ENCODE peak calls at places on chromosomes 12 and 14, in nine cellular contexts. U is stomach, C is lung, A is IMR-90, V is GM12865, B is fibroblast of the aortic adventitia, Y is astrocyte of the spinal cord, R is K562, D is left ventricle myocardium inferior. M is an unnamed sample.

GRCh38 chr14:64191756-64192155 is 102.4 kb downstream of the ESR2 start:
- DNase-seq in U (no peak), C (no peak), A (peak), V (no peak), B (peak), Y (peak), R (no peak), D (no peak), M (peak)

GRCh38 chr12:82619644-82620043 is 67.1 kb upstream of the TMTC2 start:
- DNase-seq in U (no peak), C (no peak), A (no peak), V (no peak), B (no peak), Y (no peak), R (no peak), D (no peak), M (no peak)

GRCh38 chr14:22598896-22599244 is 770 bp downstream of the ABHD4 start:
- DNase-seq in U (peak), C (peak), A (peak), V (peak), B (peak), Y (peak), R (peak), D (no peak), M (peak)

GRCh38 chr14:95024380-95024779 is 132.9 kb downstream of the DICER1 start:
- DNase-seq in U (no peak), C (peak), A (no peak), V (no peak), B (no peak), Y (no peak), R (no peak), D (no peak), M (no peak)

GRCh38 chr14:106831322-106831720 is 1304.9 kb downstream of the TMEM121 start:
- DNase-seq in U (no peak), C (no peak), A (no peak), V (peak), B (no peak), Y (no peak), R (peak), D (no peak), M (peak)

GRCh38 chr12:104957388-104958008 is 592 bp downstream of the SLC41A2 start:
- DNase-seq in U (peak), C (no peak), A (no peak), V (peak), B (no peak), Y (no peak), R (no peak), D (peak), M (no peak)

GRCh38 chr12:117045175-117045997 is 53.8 kb downstream of the TESC start:
- DNase-seq in U (no peak), C (no peak), A (no peak), V (no peak), B (no peak), Y (no peak), R (no peak), D (no peak), M (no peak)

GRCh38 chr14:75280448-75280830 is 1.8 kb downstream of the FOS start:
- DNase-seq in U (no peak), C (no peak), A (peak), V (no peak), B (peak), Y (no peak), R (no peak), D (no peak), M (peak)

GRCh38 chr14:33844118-33844517 is 106.8 kb downstream of the EGLN3 start:
- DNase-seq in U (no peak), C (no peak), A (no peak), V (no peak), B (no peak), Y (no peak), R (no peak), D (no peak), M (no peak)

GRCh38 chr12:28550757-28551381 is 360.6 kb downstream of the CCDC91 start:
- DNase-seq in U (no peak), C (no peak), A (peak), V (no peak), B (peak), Y (peak), R (no peak), D (no peak), M (peak)

GRCh38 chr14:61524211-61524806 is 171.0 kb upstream of the HIF1A start:
- DNase-seq in U (no peak), C (peak), A (peak), V (no peak), B (peak), Y (peak), R (no peak), D (no peak), M (peak)

GRCh38 chr14:79730911-79731310 is 480.4 kb downstream of the DIO2 start:
- DNase-seq in U (no peak), C (no peak), A (no peak), V (peak), B (no peak), Y (peak), R (no peak), D (no peak), M (peak)

GRCh38 chr12:102955926-102956737 is 1.3 kb upstream of the ASCL1 start:
- DNase-seq in U (no peak), C (no peak), A (no peak), V (no peak), B (no peak), Y (no peak), R (no peak), D (no peak), M (no peak)

GRCh38 chr12:28569698-28570411 is 379.6 kb downstream of the CCDC91 start:
- DNase-seq in U (no peak), C (no peak), A (peak), V (no peak), B (peak), Y (peak), R (no peak), D (no peak), M (peak)

GRCh38 chr12:57340104-57340503 is 89.1 kb upstream of the STAC3 start:
- DNase-seq in U (peak), C (no peak), A (peak), V (no peak), B (peak), Y (peak), R (peak), D (peak), M (peak)

GRCh38 chr12:83826112-83826511 is 1086.5 kb downstream of the SLC6A15 start:
- DNase-seq in U (peak), C (no peak), A (peak), V (peak), B (peak), Y (peak), R (peak), D (no peak), M (peak)

GRCh38 chr12:116759783-116760581 is 21.9 kb downstream of the RNFT2 start:
- DNase-seq in U (no peak), C (no peak), A (no peak), V (no peak), B (peak), Y (no peak), R (peak), D (peak), M (peak)

GRCh38 chr12:62900686-62901272 is 34.2 kb downstream of the PPM1H start:
- DNase-seq in U (no peak), C (no peak), A (no peak), V (no peak), B (peak), Y (peak), R (no peak), D (no peak), M (no peak)

GRCh38 chr12:86727151-86727550 is 471.0 kb upstream of the MGAT4C start:
- DNase-seq in U (no peak), C (no peak), A (peak), V (no peak), B (peak), Y (peak), R (no peak), D (no peak), M (peak)

GRCh38 chr12:15633201-15633600 is 156.0 kb downstream of the EPS8 start:
- DNase-seq in U (no peak), C (no peak), A (no peak), V (no peak), B (no peak), Y (no peak), R (no peak), D (no peak), M (peak)

GRCh38 chr14:101948666-101949205 is 15.6 kb upstream of the DYNC1H1 start:
- DNase-seq in U (no peak), C (no peak), A (no peak), V (no peak), B (no peak), Y (no peak), R (peak), D (no peak), M (no peak)

GRCh38 chr12:79001404-79001803 is 136.8 kb downstream of the SYT1 start:
- DNase-seq in U (no peak), C (no peak), A (no peak), V (no peak), B (no peak), Y (no peak), R (no peak), D (no peak), M (no peak)

GRCh38 chr12:12365931-12366431 is 9.1 kb downstream of the BORCS5 start:
- DNase-seq in U (no peak), C (no peak), A (peak), V (no peak), B (peak), Y (no peak), R (no peak), D (no peak), M (peak)

GRCh38 chr12:57095440-57095839 is 6.5 kb downstream of the NAB2 start:
- DNase-seq in U (no peak), C (no peak), A (no peak), V (no peak), B (no peak), Y (no peak), R (peak), D (no peak), M (no peak)

DNA sequence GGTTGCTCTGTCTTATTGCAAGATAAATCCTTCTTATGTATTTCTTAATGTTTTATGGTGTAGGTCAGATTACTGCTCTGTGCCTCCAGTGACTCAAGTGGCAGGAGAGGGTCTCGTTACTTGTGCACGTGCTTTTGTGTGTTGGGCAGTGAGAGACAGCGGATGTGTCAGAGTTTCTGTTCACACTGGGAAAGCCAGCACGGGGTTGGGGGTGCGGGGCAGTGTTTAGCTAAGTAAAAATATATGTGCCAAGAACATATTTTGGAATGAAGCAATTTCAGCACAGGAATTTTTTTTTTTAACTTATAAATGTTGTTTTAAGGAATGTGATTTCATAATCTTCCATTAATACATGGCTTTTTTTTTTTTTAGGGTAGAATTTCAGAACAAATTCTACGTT is 4.5 kb upstream of the DNAH10 start:
- DNase-seq in U (no peak), C (no peak), A (peak), V (no peak), B (peak), Y (no peak), R (no peak), D (no peak), M (peak)
- H3K4me3 ChIP-seq in U (no peak), C (no peak), A (no peak), V (no peak), B (no peak), Y (no peak), R (no peak), D (no peak), M (no peak)

GRCh38 chr12:18551703-18552102 is 186.1 kb downstream of the PLCZ1 start:
- DNase-seq in U (no peak), C (no peak), A (no peak), V (no peak), B (no peak), Y (no peak), R (no peak), D (no peak), M (no peak)

GRCh38 chr12:18549598-18549997 is 188.2 kb downstream of the PLCZ1 start:
- DNase-seq in U (no peak), C (no peak), A (no peak), V (no peak), B (no peak), Y (no peak), R (no peak), D (no peak), M (no peak)

GRCh38 chr12:18556081-18556645 is 181.6 kb downstream of the PLCZ1 start:
- DNase-seq in U (no peak), C (no peak), A (peak), V (no peak), B (no peak), Y (no peak), R (no peak), D (no peak), M (peak)

DNA sequence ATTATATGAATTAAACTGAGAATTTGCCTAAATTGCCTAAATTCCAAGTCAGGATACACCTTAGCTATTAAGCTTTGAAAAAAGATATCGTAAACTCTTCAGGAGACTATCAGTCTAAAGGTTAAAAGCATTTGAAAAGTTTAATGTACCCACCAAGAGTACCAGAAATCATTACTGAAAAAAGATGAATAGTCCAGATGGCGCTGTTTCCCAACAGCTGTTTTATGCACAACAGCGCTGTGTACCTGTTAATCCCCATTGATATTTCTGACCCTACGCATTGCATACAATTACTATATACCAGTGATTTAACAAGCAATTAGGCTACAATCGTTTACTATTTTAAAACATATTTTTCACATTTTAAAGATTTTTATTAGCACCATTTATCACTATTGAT is 185.0 kb downstream of the PLCZ1 start:
- DNase-seq in U (no peak), C (no peak), A (no peak), V (no peak), B (no peak), Y (no peak), R (no peak), D (no peak), M (peak)
- TF ChIP-seq CTCF in U (no peak), C (no peak), A (peak), V (peak), B (no peak), Y (no peak), R (peak), D (peak), M (peak)

GRCh38 chr14:103121846-103122577 is 1.2 kb upstream of the TNFAIP2 start:
- DNase-seq in U (peak), C (peak), A (peak), V (peak), B (peak), Y (peak), R (peak), D (peak), M (peak)
- H3K4me3 ChIP-seq in U (peak), C (no peak), A (no peak), V (peak), B (peak), Y (no peak), R (no peak), D (peak), M (no peak)

DNA sequence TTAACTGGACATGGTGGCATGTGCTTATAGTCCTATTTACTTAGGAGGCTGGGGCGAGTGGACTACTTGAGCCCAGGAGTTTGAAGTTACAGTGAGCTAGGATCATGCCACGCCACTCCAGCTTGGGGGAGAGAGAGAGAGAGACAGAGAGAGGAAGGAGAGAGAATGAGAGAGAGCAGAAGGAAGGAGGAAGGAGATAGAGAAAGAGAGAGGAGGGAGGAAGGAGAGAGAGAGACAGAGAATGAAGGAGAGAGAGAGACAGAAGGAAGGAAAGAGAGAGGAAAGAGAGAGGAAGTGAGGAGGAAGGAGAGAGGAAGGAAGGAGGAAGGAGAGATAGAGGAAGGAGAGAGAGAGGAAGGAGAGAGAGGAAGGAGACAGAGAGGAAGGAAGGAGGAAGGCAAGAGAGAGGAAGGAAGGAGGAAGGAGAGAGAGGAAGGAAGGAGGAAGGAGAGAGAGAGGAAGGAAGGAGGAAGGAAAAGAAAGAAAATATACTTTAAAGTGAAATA is 93.5 kb upstream of the PTPRB start:
- DNase-seq in U (no peak), C (no peak), A (no peak), V (no peak), B (no peak), Y (no peak), R (no peak), D (no peak), M (no peak)
- TF ChIP-seq CTCF in U (no peak), C (no peak), A (no peak), V (no peak), B (no peak), Y (no peak), R (no peak), D (no peak), M (no peak)

GRCh38 chr12:77122236-77122635 is 56.9 kb upstream of the E2F7 start:
- DNase-seq in U (no peak), C (no peak), A (peak), V (no peak), B (peak), Y (peak), R (no peak), D (no peak), M (peak)

GRCh38 chr12:77118696-77119095 is 53.3 kb upstream of the E2F7 start:
- DNase-seq in U (no peak), C (no peak), A (peak), V (no peak), B (no peak), Y (peak), R (no peak), D (no peak), M (peak)

GRCh38 chr12:77122661-77123060 is 57.3 kb upstream of the E2F7 start:
- DNase-seq in U (no peak), C (no peak), A (peak), V (no peak), B (peak), Y (no peak), R (no peak), D (no peak), M (peak)

GRCh38 chr12:77120156-77120555 is 54.8 kb upstream of the E2F7 start:
- DNase-seq in U (no peak), C (no peak), A (peak), V (no peak), B (peak), Y (peak), R (no peak), D (no peak), M (peak)

DNA sequence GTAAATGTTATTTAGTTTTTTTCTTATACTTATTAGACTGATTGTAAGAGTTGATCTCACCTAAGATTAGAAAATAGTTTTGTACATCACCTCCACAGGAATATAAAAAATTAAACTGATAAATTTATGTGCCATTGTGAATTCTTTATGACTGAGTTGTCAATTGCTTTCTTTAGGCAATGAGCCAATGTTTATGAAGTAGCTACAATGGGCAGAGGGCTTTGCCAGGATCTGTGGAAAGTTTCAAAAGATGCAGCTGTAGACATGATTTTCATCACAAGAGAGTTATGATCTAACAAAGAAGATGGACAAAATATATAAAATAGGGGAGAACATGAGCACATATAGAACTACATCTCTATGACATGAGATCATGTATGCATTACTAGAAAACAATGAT is 55.3 kb upstream of the E2F7 start:
- DNase-seq in U (no peak), C (no peak), A (peak), V (no peak), B (peak), Y (peak), R (no peak), D (no peak), M (peak)
- H3K4me3 ChIP-seq in U (no peak), C (no peak), A (no peak), V (no peak), B (no peak), Y (no peak), R (no peak), D (no peak), M (no peak)